ENCODE peak calls at places on chromosomes 7 and 10, in five cellular contexts. A, Z, I, D and Q are unnamed samples.

GRCh38 chr10:97376413-97376812 is 24.7 kb downstream of the RRP12 start:
- DNase-seq in I (no peak), Z (no peak), A (no peak), D (no peak), Q (no peak)

GRCh38 chr7:51141451-51141971 is 175.1 kb downstream of the COBL start:
- DNase-seq in I (no peak), A (no peak), Z (no peak), D (no peak), Q (no peak)

GRCh38 chr7:104723001-104723400 is 291.0 kb upstream of the KMT2E start:
- DNase-seq in Z (no peak), D (no peak), I (no peak), A (no peak), Q (no peak)

GRCh38 chr10:80057171-80057570 is 21.3 kb upstream of the TMEM254 start:
- DNase-seq in D (no peak), I (no peak), Z (no peak), A (no peak), Q (no peak)

GRCh38 chr7:129332354-129333056 is 101.7 kb upstream of the STRIP2 start:
- DNase-seq in A (no peak), Z (no peak), D (no peak), I (no peak), Q (no peak)

GRCh38 chr7:35465791-35466336 is 212.0 kb upstream of the TBX20 start:
- DNase-seq in I (peak; percentile 88), Z (no peak), A (no peak), D (no peak), Q (no peak)

GRCh38 chr7:9106747-9107146 is 673.3 kb downstream of the NXPH1 start:
- DNase-seq in I (no peak), D (no peak), Z (no peak), A (no peak), Q (no peak)

GRCh38 chr7:27912751-27913150 is 172.8 kb downstream of the TAX1BP1 start:
- DNase-seq in A (no peak), D (no peak), Z (no peak), I (no peak), Q (no peak)

GRCh38 chr7:150756858-150757257 is 19.6 kb downstream of the GIMAP5 start:
- DNase-seq in A (no peak), Z (no peak), I (no peak), D (no peak), Q (no peak)

GRCh38 chr10:12186324-12186723 is 9.4 kb downstream of the NUDT5 start:
- DNase-seq in Z (no peak), I (no peak), A (no peak), D (no peak), Q (no peak)

GRCh38 chr7:29123611-29124190 is 22.6 kb downstream of the CPVL start:
- DNase-seq in I (no peak), A (no peak), D (no peak), Z (no peak), Q (no peak)

GRCh38 chr7:86445285-86445684 is 198.4 kb upstream of the GRM3 start:
- DNase-seq in Z (no peak), A (no peak), I (no peak), D (no peak), Q (no peak)

GRCh38 chr7:102306916-102307677 is 20.4 kb downstream of the SH2B2 start:
- DNase-seq in A (no peak), I (peak; percentile 51), Z (peak; percentile 40), D (no peak), Q (no peak)

GRCh38 chr10:76582536-76582935 is 1055.1 kb downstream of the KCNMA1 start:
- DNase-seq in D (no peak), Z (no peak), I (no peak), A (no peak), Q (no peak)

GRCh38 chr7:95628831-95629439 is 32.6 kb upstream of the PDK4 start:
- DNase-seq in I (no peak), D (no peak), Z (no peak), A (no peak), Q (no peak)

GRCh38 chr10:28082885-28083284 is 84.0 kb upstream of the ODAD2 start:
- DNase-seq in D (no peak), Z (no peak), I (no peak), A (no peak), Q (no peak)

GRCh38 chr7:106284516-106285050 is at the start of gene NAMPT:
- DNase-seq in D (no peak), Z (no peak), A (peak; percentile 41), I (peak; percentile 60), Q (no peak)

GRCh38 chr10:103470755-103471653 is 8.0 kb downstream of the CALHM3 start:
- DNase-seq in D (no peak), A (peak; percentile 45), I (no peak), Z (peak; percentile 47), Q (no peak)

GRCh38 chr7:51224811-51225581 is 91.6 kb downstream of the COBL start:
- DNase-seq in Z (no peak), A (no peak), I (no peak), D (no peak), Q (peak; percentile 21)

GRCh38 chr7:42096262-42096661 is 140.7 kb downstream of the GLI3 start:
- DNase-seq in D (no peak), Z (no peak), A (no peak), I (no peak), Q (no peak)

GRCh38 chr10:6047326-6047611 is 14.9 kb downstream of the IL2RA start:
- DNase-seq in D (no peak), Z (no peak), A (no peak), I (no peak), Q (no peak)

GRCh38 chr7:32957326-32958045 is at the start of gene FKBP9:
- DNase-seq in Z (no peak), A (peak; percentile 86), I (peak; percentile 86), D (no peak), Q (no peak)

GRCh38 chr7:45084336-45084735 is 4.4 kb downstream of the NACAD start:
- DNase-seq in A (peak; percentile 36), I (no peak), D (no peak), Z (no peak), Q (no peak)

GRCh38 chr7:121516791-121517305 is 120.7 kb upstream of the FAM3C start:
- DNase-seq in D (no peak), Z (no peak), A (no peak), I (no peak), Q (no peak)

GRCh38 chr10:70247360-70247759 is 14.1 kb upstream of the PPA1 start:
- DNase-seq in D (no peak), Z (no peak), A (no peak), I (no peak), Q (no peak)

GRCh38 chr10:123069271-123069670 is 60.5 kb downstream of the ACADSB start:
- DNase-seq in Z (no peak), I (no peak), A (no peak), D (no peak), Q (no peak)

GRCh38 chr7:157017639-157018327 is 7.3 kb upstream of the MNX1 start:
- DNase-seq in Z (no peak), I (no peak), D (no peak), A (no peak), Q (no peak)

GRCh38 chr10:16995867-16996529 is 133.6 kb downstream of the CUBN start:
- DNase-seq in I (no peak), Z (no peak), A (no peak), D (no peak), Q (no peak)

GRCh38 chr10:120607016-120607709 is 150.1 kb downstream of the PLPP4 start:
- DNase-seq in D (no peak), Z (no peak), I (no peak), A (no peak), Q (peak; percentile 17)

GRCh38 chr7:149179241-149179640 is 16.1 kb upstream of the ZNF282 start:
- DNase-seq in I (no peak), Z (no peak), A (no peak), D (no peak), Q (no peak)

DNA sequence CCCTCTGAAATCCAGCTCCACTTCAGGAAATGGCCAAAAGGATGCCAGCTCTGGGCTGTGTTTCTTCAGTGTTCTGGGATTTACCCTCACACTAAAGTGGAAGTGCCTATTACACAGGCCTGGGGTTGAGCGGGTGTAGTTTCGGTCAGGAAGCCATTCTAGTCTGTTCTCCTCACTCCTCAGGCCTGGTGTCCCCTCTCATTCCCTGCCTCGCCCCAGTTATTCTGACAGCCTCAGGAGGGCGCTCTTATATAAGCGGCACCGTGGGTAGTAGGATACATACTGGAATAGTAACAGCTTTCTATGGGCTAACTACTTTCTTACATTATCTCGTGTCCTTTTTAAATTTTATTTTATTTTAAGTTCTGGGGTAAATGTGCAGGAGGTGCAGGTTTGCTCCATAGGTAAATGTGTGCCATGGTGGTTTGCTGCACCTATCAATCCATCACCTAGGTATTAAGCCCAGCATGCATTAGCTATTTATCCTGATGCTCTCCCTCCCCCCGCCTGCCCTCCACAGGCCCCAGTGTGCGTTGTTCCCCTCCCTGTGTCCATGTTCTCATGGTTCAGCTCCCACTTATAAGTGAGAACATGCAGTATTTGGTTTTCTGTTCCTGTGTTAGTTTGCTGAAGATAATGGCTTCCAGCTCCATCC is 12.2 kb upstream of the LGI1 start:
- DNase-seq in A (no peak), D (no peak), Z (no peak), I (no peak), Q (no peak)
- TF ChIP-seq CTCF in A (no peak), D (no peak), Z (no peak), I (no peak), Q (no peak)

GRCh38 chr7:99380032-99380822 is 5.7 kb downstream of the ARPC1B start:
- DNase-seq in A (peak; percentile 48), Z (no peak), I (no peak), D (no peak), Q (no peak)
- H3K27ac ChIP-seq in A (peak overlapping the region; percentile 14), Z (peak overlapping the region; percentile 76), I (peak overlapping the region; percentile 91), D (peak overlapping the region; percentile 96), Q (peak overlapping the region; percentile 88)

DNA sequence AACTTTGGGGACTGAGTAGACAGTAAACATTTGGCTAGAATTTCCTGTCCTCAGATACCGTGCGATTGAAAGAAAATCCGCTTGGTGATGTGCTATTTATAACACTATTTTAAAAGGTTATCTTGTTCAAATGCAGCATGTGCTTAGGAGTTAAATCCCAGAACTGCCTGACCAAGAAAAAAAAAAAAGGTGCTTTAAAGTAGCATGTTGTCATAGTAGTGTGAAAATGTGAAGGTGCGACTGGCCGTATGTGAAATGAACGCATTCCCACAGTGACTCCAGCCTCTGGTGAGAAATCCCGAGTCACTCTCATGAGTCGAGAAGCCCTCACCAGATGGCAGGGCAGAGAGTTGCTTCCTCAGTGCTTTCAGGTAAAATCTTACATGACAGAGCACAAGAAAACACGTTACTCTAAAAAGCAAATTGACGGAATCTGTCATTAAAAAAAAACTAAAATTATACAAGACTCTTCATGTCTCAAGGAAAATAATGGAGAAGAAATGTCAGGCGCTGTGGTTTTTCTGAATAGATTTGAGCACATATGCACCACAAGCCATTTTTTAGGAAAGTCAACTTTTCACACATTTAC is 18.4 kb upstream of the KLF6 start:
- DNase-seq in D (no peak), I (no peak), Z (no peak), A (no peak), Q (peak; percentile 26)
- TF ChIP-seq CTCF in D (no peak), I (no peak), Z (no peak), A (no peak), Q (no peak)

DNA sequence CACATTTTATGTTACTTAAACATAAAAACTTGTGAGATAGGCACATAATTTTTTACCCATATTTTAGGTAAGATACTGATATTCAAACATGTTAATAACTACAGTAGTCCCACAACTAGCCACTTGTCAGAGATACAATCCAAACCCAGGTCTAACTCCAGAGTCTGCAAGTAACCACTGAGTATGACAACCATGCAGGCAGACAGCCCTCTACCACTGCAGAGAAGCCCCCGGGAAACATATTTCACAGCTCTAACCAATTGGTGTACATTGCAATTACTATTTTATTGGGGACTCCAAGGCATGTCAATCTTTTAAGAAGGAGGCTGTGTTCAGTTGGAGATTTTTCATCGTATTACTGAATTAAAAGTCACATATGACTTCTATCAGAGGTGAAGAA is 107.2 kb upstream of the FAM133B start:
- DNase-seq in I (no peak), D (no peak), Z (no peak), A (no peak), Q (no peak)
- H3K27ac ChIP-seq in I (peak overlapping the region; percentile 88), D (no peak overlapping the region), Z (no peak overlapping the region), A (no peak overlapping the region), Q (no peak overlapping the region)